ENCODE peak calls at places on chromosomes 16 and 17, in five cellular contexts. T is CD4-positive, alpha-beta memory T cell; E is A549; I is tibial nerve; C is fibroblast of lung. Z is an unnamed sample. For H3K4me1, the result is how much of the 10 kb centered on the place peaks cover.

GRCh38 chr17:63961355-63962207 is 11.1 kb downstream of the SCN4A start:
- DNase-seq in I (peak), E (peak), C (peak), T (peak), Z (peak)

GRCh38 chr17:1839516-1839915 is 9.7 kb downstream of the RPA1 start:
- DNase-seq in E (no peak), T (no peak), C (no peak), I (no peak), Z (no peak)

GRCh38 chr16:49834496-49835009 is 21.4 kb downstream of the ZNF423 start:
- DNase-seq in T (no peak), I (no peak), E (no peak), C (peak), Z (no peak)

GRCh38 chr16:6266703-6267102 is 1065.9 kb upstream of the RBFOX1 start:
- DNase-seq in E (no peak), T (no peak), I (no peak), C (no peak), Z (no peak)

GRCh38 chr17:1532836-1533602 is 16.6 kb upstream of the INPP5K start:
- DNase-seq in E (peak), C (peak), I (no peak), T (peak), Z (no peak)

GRCh38 chr16:46748775-46749705 is 896 bp upstream of the MYLK3 start:
- DNase-seq in E (no peak), I (no peak), T (no peak), C (no peak), Z (no peak)

GRCh38 chr16:24589997-24590396 is 50.6 kb downstream of the RBBP6 start:
- DNase-seq in C (no peak), T (no peak), I (no peak), E (no peak), Z (no peak)

GRCh38 chr17:50686494-50687199 is 21.1 kb downstream of the ANKRD40 start:
- DNase-seq in I (no peak), T (no peak), C (peak), E (peak), Z (peak)

GRCh38 chr17:64778367-64779290 is 116.5 kb upstream of the SMURF2 start:
- DNase-seq in C (no peak), I (no peak), E (no peak), T (no peak), Z (peak)

GRCh38 chr16:31242197-31242596 is 17.6 kb upstream of the ITGAM start:
- DNase-seq in T (no peak), C (peak), E (no peak), I (no peak), Z (no peak)

GRCh38 chr17:60326702-60327101 is 65.2 kb downstream of the USP32 start:
- DNase-seq in T (no peak), E (no peak), C (no peak), I (no peak), Z (no peak)

GRCh38 chr17:83014297-83014696 is 65.1 kb upstream of the METRNL start:
- DNase-seq in E (no peak), C (no peak), I (no peak), T (no peak), Z (no peak)

GRCh38 chr17:11554542-11554941 is 43.7 kb upstream of the DNAH9 start:
- DNase-seq in E (no peak), I (no peak), C (no peak), T (no peak), Z (no peak)

GRCh38 chr16:89114159-89114981 is 20.7 kb downstream of the ACSF3 start:
- DNase-seq in E (no peak), T (peak), I (no peak), C (no peak), Z (no peak)

GRCh38 chr17:13266596-13266995 is 248.8 kb upstream of the ELAC2 start:
- DNase-seq in E (no peak), C (no peak), T (no peak), I (no peak), Z (no peak)

GRCh38 chr16:10356870-10357842 is 28.7 kb upstream of the ATF7IP2 start:
- DNase-seq in C (no peak), T (no peak), I (no peak), E (no peak), Z (no peak)

GRCh38 chr17:74011963-74012362 is 191.5 kb upstream of the RPL38 start:
- DNase-seq in T (no peak), I (no peak), E (no peak), C (no peak), Z (no peak)

GRCh38 chr16:69411064-69411985 is 13.1 kb upstream of the CYB5B start:
- DNase-seq in T (no peak), I (no peak), E (no peak), C (no peak), Z (peak)

GRCh38 chr16:30534368-30535105 is at the start of gene ZNF747:
- DNase-seq in C (peak), T (peak), E (peak), I (peak), Z (peak)

GRCh38 chr17:74453665-74454196 is 12.7 kb upstream of the CD300A start:
- DNase-seq in T (peak), I (peak), E (peak), C (no peak), Z (peak)

GRCh38 chr17:75679706-75680201 is 12.6 kb downstream of the SAP30BP start:
- DNase-seq in E (peak), T (no peak), C (no peak), I (peak), Z (no peak)

GRCh38 chr16:77468831-77469230 is 34.0 kb upstream of the ADAMTS18 start:
- DNase-seq in C (no peak), E (no peak), I (no peak), T (no peak), Z (no peak)

GRCh38 chr17:82866521-82867214 is 26.8 kb upstream of the ZNF750 start:
- DNase-seq in T (no peak), E (no peak), I (no peak), C (peak), Z (no peak)

GRCh38 chr17:39627170-39627716 is 491 bp downstream of the PPP1R1B start:
- DNase-seq in E (no peak), T (no peak), C (no peak), I (no peak), Z (no peak)

GRCh38 chr17:78117027-78117981 is 11.3 kb downstream of the TMC6 start:
- DNase-seq in C (no peak), I (no peak), T (no peak), E (no peak), Z (no peak)

GRCh38 chr17:74472890-74473289 is 6.5 kb downstream of the CD300A start:
- DNase-seq in I (no peak), E (no peak), T (no peak), C (no peak), Z (no peak)

GRCh38 chr17:2621241-2621640 is 27.8 kb downstream of the PAFAH1B1 start:
- DNase-seq in E (no peak), C (no peak), I (no peak), T (no peak), Z (no peak)

GRCh38 chr16:54649846-54650245 is 280.8 kb upstream of the IRX5 start:
- DNase-seq in C (no peak), E (no peak), I (no peak), T (no peak), Z (no peak)

GRCh38 chr17:32907583-32907982 is 20.4 kb upstream of the TMEM98 start:
- DNase-seq in C (no peak), T (no peak), E (no peak), I (no peak), Z (no peak)

GRCh38 chr17:51322390-51323029 is 62.2 kb downstream of the UTP18 start:
- DNase-seq in I (no peak), T (no peak), E (peak), C (no peak), Z (no peak)

GRCh38 chr17:27282054-27282501 is 11.8 kb upstream of the WSB1 start:
- DNase-seq in I (no peak), E (no peak), C (peak), T (no peak), Z (no peak)

GRCh38 chr16:84115919-84116719 is 623 bp downstream of the MBTPS1 start:
- DNase-seq in T (peak), C (peak), E (peak), I (no peak), Z (no peak)

DNA sequence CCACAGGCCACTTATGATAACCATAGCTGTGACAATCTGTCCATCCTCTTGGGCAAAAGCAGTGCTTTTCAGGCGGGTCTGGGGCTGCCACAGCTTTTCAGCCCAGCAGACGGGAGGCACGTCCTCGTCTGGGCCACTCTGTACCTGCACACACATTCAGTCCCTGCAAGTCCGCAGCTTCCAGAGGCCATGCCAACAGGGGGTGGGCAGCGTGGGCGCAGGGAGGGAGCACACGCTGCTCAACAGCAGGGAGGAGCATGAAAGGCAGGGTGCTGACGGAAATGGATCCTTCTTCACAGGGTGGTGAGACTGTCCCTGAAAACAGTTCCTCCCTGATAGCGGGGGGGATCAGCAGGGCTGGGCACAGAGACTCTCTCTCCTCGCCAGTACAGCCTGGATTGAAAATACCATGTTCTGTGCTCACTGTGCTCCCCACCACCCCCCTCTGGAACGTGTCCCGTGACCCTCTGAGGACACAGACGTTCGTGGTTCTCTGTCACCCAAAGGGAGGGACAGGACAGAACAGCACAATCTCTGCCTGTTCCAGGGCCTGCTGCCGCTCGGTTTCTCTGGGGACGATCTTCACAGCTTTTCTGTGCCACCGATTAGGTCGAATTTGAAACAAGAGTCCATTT is 41.7 kb downstream of the PEMT start:
- DNase-seq in C (no peak), I (no peak), T (no peak), E (no peak), Z (no peak)
- H3K27ac ChIP-seq in C (no peak), I (no peak), T (no peak), E (no peak), Z (no peak)

DNA sequence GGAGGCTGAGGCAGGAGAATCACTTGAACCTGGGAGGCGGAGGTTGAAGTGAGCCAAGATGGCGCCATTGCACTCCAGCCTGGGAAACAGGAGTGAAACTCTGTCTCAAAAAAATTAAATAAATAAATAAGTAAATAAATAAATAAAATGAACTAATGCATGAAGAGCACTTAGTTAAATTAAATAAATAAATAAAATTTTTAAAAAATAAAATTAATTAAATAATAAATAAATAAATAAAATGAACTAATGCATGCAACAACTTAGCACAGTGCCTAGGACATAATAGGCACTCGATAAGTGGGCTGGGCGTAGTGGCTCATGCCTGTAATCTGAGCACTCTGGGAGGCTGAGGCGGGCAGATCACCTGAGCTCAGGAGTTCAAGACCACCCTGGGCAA is 15.6 kb upstream of the CEP20 start:
- DNase-seq in I (no peak), C (no peak), E (no peak), T (no peak), Z (no peak)
- H3K4me1 ChIP-seq in I (under half), C (under half), E (under half), T (under half), Z (under half)

DNA sequence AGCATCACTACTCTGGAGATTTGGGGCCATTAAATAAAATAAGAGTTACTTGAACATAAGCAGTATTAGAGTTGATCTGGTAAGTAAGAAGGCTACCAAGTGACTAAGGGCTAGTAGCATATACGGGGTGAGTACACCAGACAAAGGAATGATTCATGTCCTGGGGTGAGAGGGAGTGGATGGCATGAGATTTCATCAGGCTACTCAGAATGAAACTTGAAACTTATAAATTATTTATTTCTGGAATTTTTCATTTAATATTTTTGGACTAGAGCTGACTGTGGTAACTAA is 2.3 kb downstream of the SLFN5 start:
- DNase-seq in I (no peak), T (peak), E (peak), C (peak), Z (no peak)
- H3K4me3 ChIP-seq in I (no peak), T (peak), E (peak), C (peak), Z (no peak)

DNA sequence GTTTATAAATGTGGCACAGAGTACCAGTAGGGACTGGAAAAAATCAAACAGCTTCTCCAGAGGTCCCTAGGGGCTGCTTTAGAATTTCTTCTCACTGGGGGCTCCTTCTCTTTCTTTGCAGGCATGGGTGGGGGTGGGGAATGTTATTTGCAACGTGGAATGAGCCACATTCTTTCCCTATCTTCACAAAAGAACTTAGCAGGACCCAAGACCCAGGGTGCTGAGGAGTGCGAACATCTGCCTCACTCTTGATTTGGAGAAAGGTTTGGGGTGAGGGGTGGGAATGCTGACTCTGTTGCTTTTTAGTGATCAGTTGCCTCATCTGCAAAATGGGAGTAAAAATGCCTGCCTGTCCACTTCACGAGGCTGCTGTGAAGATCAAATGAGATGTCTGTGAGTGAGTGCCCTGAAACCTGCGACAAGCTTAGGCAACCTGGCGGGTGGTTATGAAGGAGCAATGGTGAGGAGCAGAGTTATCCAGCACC is 10.8 kb upstream of the PIPOX start:
- DNase-seq in E (no peak), I (no peak), C (no peak), T (no peak), Z (no peak)
- H3K27ac ChIP-seq in E (no peak), I (no peak), C (no peak), T (no peak), Z (no peak)

GRCh38 chr17:46179375-46179999 is 13.7 kb downstream of the KANSL1 start:
- DNase-seq in T (no peak), E (no peak), I (no peak), C (no peak), Z (no peak)
- H3K4me1 ChIP-seq in T (half or more), E (half or more), I (half or more), C (under half), Z (half or more)

DNA sequence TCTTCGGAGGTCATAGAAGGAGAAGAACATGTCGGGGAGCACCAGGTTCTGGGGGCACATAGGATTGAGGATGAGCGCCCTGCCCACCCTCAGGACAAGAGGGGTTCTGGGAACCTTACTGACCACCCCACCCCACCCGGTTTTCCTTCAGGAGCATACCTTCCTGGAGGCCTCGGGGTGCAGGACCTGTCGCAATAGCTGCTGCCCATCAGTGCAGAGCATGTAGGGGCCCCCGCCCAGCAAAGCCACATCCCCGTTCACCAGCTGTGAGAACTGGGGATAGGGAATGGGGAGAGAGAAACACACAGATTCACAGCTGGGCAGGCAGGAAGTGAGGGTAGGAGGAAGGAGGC is 2.1 kb downstream of the ESRP2 start:
- DNase-seq in I (no peak), T (no peak), C (no peak), E (no peak), Z (no peak)
- H3K4me3 ChIP-seq in I (no peak), T (no peak), C (no peak), E (no peak), Z (no peak)

GRCh38 chr16:27460213-27460612 is 58.2 kb downstream of the IL21R start:
- DNase-seq in C (no peak), I (no peak), E (no peak), T (no peak), Z (no peak)

GRCh38 chr16:27458196-27458728 is 56.3 kb downstream of the IL21R start:
- DNase-seq in I (no peak), E (no peak), T (no peak), C (no peak), Z (no peak)

GRCh38 chr16:27461483-27462171 is 59.7 kb downstream of the IL21R start:
- DNase-seq in C (peak), E (no peak), T (no peak), I (no peak), Z (no peak)

GRCh38 chr16:27460663-27461482 is 58.9 kb downstream of the IL21R start:
- DNase-seq in C (no peak), E (no peak), T (no peak), I (no peak), Z (no peak)

GRCh38 chr16:27458987-27459688 is 57.2 kb downstream of the IL21R start:
- DNase-seq in E (no peak), C (no peak), T (no peak), I (no peak), Z (no peak)
- H3K27ac ChIP-seq in E (no peak), C (no peak), T (no peak), I (no peak), Z (no peak)

GRCh38 chr17:14429084-14429483 is 128.2 kb downstream of the HS3ST3B1 start:
- DNase-seq in E (no peak), I (no peak), C (no peak), T (no peak), Z (no peak)
- H3K4me1 ChIP-seq in E (under half), I (under half), C (under half), T (under half), Z (under half)

GRCh38 chr17:29682054-29682453 is 59.3 kb upstream of the CORO6 start:
- DNase-seq in I (no peak), E (no peak), C (no peak), T (no peak), Z (no peak)
- H3K4me3 ChIP-seq in I (no peak), E (no peak), C (no peak), T (no peak), Z (no peak)